ENCODE peak calls at places on chromosomes 2 and 18, in four cellular contexts. G is psoas muscle, X is NCI-H1694, S is T follicular helper cell. A is an unnamed sample.

GRCh38 chr2:237483018-237483731 is 3.9 kb upstream of the MLPH start:
- DNase-seq in G (no peak), S (no peak), X (no peak), A (no peak)

GRCh38 chr2:219737270-219737691 is 109.9 kb downstream of the SLC4A3 start:
- DNase-seq in X (peak; percentile 17), G (no peak), S (no peak), A (no peak)

GRCh38 chr2:202375006-202375610 is 1.0 kb upstream of the BMPR2 start:
- DNase-seq in G (peak; percentile 62), X (no peak), S (peak; percentile 30), A (peak; percentile 13)

GRCh38 chr2:109312902-109313301 is 183.9 kb downstream of the SH3RF3 start:
- DNase-seq in X (no peak), G (no peak), S (no peak), A (no peak)

GRCh38 chr2:164910091-164910899 is 45.0 kb downstream of the SLC38A11 start:
- DNase-seq in G (no peak), X (peak; percentile 60), S (no peak), A (no peak)

GRCh38 chr2:119914266-119914665 is 98.6 kb upstream of the EPB41L5 start:
- DNase-seq in S (no peak), X (no peak), G (no peak), A (no peak)

GRCh38 chr2:52976132-52976949 is 791.3 kb upstream of the CHAC2 start:
- DNase-seq in X (no peak), S (no peak), G (no peak), A (no peak)

GRCh38 chr18:48274301-48274700 is 134.9 kb downstream of the ZBTB7C start:
- DNase-seq in S (no peak), G (no peak), X (no peak), A (no peak)

GRCh38 chr2:29012211-29012681 is 31.1 kb downstream of the TOGARAM2 start:
- DNase-seq in S (no peak), X (no peak), G (peak; percentile 89), A (peak; percentile 22)

GRCh38 chr2:103353754-103354153 is 591.9 kb downstream of the TMEM182 start:
- DNase-seq in G (no peak), X (no peak), S (no peak), A (no peak)

GRCh38 chr2:66531156-66531555 is 96.2 kb downstream of the MEIS1 start:
- DNase-seq in X (no peak), S (no peak), G (no peak), A (no peak)

GRCh38 chr2:8531481-8531880 is 150.4 kb upstream of the ID2 start:
- DNase-seq in G (no peak), X (no peak), S (no peak), A (no peak)